ENCODE peak calls at places on chromosome X, in nine cellular contexts. P is kidney epithelial cell; W is stimulated activated CD8-positive, alpha-beta memory T cell treated with anti-CD3 and anti-CD28 coated beads, Interleukin-15, amount 100 ng/mL, for 4 hours; Z is iPS-NIHi11; J is NCI-H2171 treated with DMSO at 0.1 percent for 48 hours; H is DMS79 treated with DMSO at 0.1 percent for 48 hours; U is activated CD4-positive, alpha-beta T cell treated with anti-CD3 and anti-CD28 coated beads, Interleukin-2, amount 50 U/mL, for 4 hours; O is renal cortical epithelial cell; L is NCI-H446 treated with DMSO at 0.1 percent for 48 hours. D is an unnamed sample.

GRCh38 chrX:24412637-24413363 is 52.3 kb upstream of the PDK3 start:
- DNase-seq in J (no peak), U (no peak), O (peak; percentile 63), Z (no peak), W (no peak), H (no peak), L (no peak), P (peak; percentile 18), D (no peak)

GRCh38 chrX:37813570-37813969 is 33.7 kb downstream of the CYBB start:
- DNase-seq in L (no peak), H (no peak), P (no peak), Z (no peak), W (no peak), J (no peak), U (no peak), O (no peak), D (no peak)

GRCh38 chrX:39946822-39947221 is 150.9 kb downstream of the BCOR start:
- DNase-seq in H (no peak), J (no peak), U (no peak), L (no peak), P (peak; percentile 37), W (no peak), Z (no peak), O (peak; percentile 64), D (no peak)

GRCh38 chrX:1598876-1599790 is 7.7 kb downstream of the AKAP17A start:
- DNase-seq in L (no peak), W (no peak), O (no peak), P (no peak), J (no peak), H (no peak), Z (no peak), U (no peak), D (no peak)

GRCh38 chrX:74925210-74926088 is at the start of gene NEXMIF:
- DNase-seq in U (peak; percentile 18), W (no peak), O (no peak), H (no peak), L (peak; percentile 2), Z (peak; percentile 26), J (peak; percentile 61), P (no peak), D (peak; percentile 8)

GRCh38 chrX:122622800-122623199 is 561.3 kb upstream of the GRIA3 start:
- DNase-seq in U (no peak), W (no peak), J (no peak), P (no peak), O (no peak), H (no peak), L (no peak), Z (no peak), D (no peak)

GRCh38 chrX:2373615-2374014 is 127.2 kb downstream of the DHRSX start:
- DNase-seq in J (no peak), Z (no peak), H (no peak), W (no peak), U (no peak), P (no peak), O (no peak), L (no peak), D (no peak)

GRCh38 chrX:10160221-10160620 is 3.4 kb downstream of the CLCN4 start:
- DNase-seq in L (no peak), W (no peak), U (no peak), P (no peak), H (no peak), J (no peak), Z (no peak), O (no peak), D (no peak)

GRCh38 chrX:110142096-110142495 is 139.2 kb downstream of the TMEM164 start:
- DNase-seq in Z (no peak), W (no peak), O (no peak), L (no peak), J (no peak), U (no peak), H (no peak), P (no peak), D (no peak)

GRCh38 chrX:119984652-119985051 is 41.1 kb upstream of the NKAP start:
- DNase-seq in W (no peak), L (no peak), O (no peak), J (peak; percentile 69), U (no peak), H (peak; percentile 47), P (no peak), Z (no peak), D (peak; percentile 66)

GRCh38 chrX:130082244-130083106 is 27.8 kb downstream of the ELF4 start:
- DNase-seq in J (no peak), L (no peak), P (no peak), W (peak; percentile 64), Z (no peak), U (peak; percentile 74), H (no peak), O (no peak), D (no peak)

GRCh38 chrX:81110286-81110685 is 91.4 kb downstream of the HMGN5 start:
- DNase-seq in H (no peak), P (no peak), L (no peak), U (no peak), Z (no peak), W (no peak), O (no peak), J (no peak), D (no peak)

GRCh38 chrX:1483843-1484637 is 31.3 kb upstream of the ASMTL start:
- DNase-seq in L (no peak), W (no peak), J (no peak), U (no peak), Z (no peak), O (no peak), P (no peak), H (no peak), D (no peak)

GRCh38 chrX:9770319-9770718 is 4.7 kb upstream of the GPR143 start:
- DNase-seq in W (no peak), P (no peak), U (no peak), J (no peak), O (peak; percentile 21), H (no peak), Z (no peak), L (no peak), D (no peak)

GRCh38 chrX:50430917-50431316 is 39.7 kb downstream of the DGKK start:
- DNase-seq in U (no peak), W (no peak), J (no peak), L (no peak), P (peak; percentile 5), O (peak; percentile 59), H (no peak), Z (no peak), D (no peak)

GRCh38 chrX:77505227-77505626 is 58.0 kb downstream of the FGF16 start:
- DNase-seq in U (no peak), W (no peak), H (no peak), Z (no peak), O (peak; percentile 32), L (no peak), J (no peak), P (no peak), D (no peak)

GRCh38 chrX:28880136-28880535 is 292.9 kb downstream of the IL1RAPL1 start:
- DNase-seq in W (no peak), J (no peak), Z (no peak), H (no peak), P (no peak), O (peak; percentile 50), L (no peak), U (no peak), D (no peak)

GRCh38 chrX:120560405-120560841 is 339 bp downstream of the CUL4B start:
- DNase-seq in U (peak; percentile 16), P (no peak), J (no peak), H (no peak), L (no peak), W (peak; percentile 3), Z (no peak), O (peak; percentile 35), D (peak; percentile 17)

GRCh38 chrX:14409341-14409740 is 120.0 kb upstream of the GLRA2 start:
- DNase-seq in P (no peak), H (no peak), Z (no peak), L (no peak), W (no peak), J (no peak), U (no peak), O (peak; percentile 46), D (no peak)